ENCODE peak calls at places on chromosomes 1 and 21, in four cellular contexts. Q is IMR-90, K is PC-3, Z is endodermal cell. C is an unnamed sample.

GRCh38 chr1:82401116-82401515 is 600.4 kb downstream of the ADGRL2 start:
- DNase-seq in K (no peak), Q (no peak), Z (no peak), C (no peak)

GRCh38 chr1:29179641-29180184 is 2.0 kb downstream of the SRSF4 start:
- DNase-seq in K (no peak), Z (peak), Q (no peak), C (no peak)

GRCh38 chr1:245232936-245233335 is 78.2 kb downstream of the KIF26B start:
- DNase-seq in Z (peak), K (no peak), Q (no peak), C (no peak)

GRCh38 chr1:222043444-222044292 is 301.8 kb upstream of the DUSP10 start:
- DNase-seq in K (peak), Z (no peak), Q (peak), C (no peak)

GRCh38 chr1:232856556-232856955 is 51.3 kb downstream of the MAP10 start:
- DNase-seq in K (no peak), Z (no peak), Q (peak), C (no peak)

GRCh38 chr21:32753818-32754610 is 17.5 kb downstream of the PAXBP1 start:
- DNase-seq in Q (no peak), K (peak), Z (no peak), C (no peak)

GRCh38 chr21:34974162-34974981 is 74.7 kb downstream of the RUNX1 start:
- DNase-seq in K (no peak), Q (peak), Z (no peak), C (peak)

GRCh38 chr1:30085814-30086770 is 637.3 kb downstream of the MATN1 start:
- DNase-seq in Z (peak), Q (peak), K (peak), C (peak)

GRCh38 chr1:89953929-89954328 is 41.0 kb upstream of the ZNF326 start:
- DNase-seq in Q (no peak), K (peak), Z (no peak), C (no peak)

GRCh38 chr1:79105499-79105898 is 99.0 kb upstream of the ADGRL4 start:
- DNase-seq in K (no peak), Q (peak), Z (no peak), C (no peak)

GRCh38 chr1:5651964-5652751 is 340.1 kb downstream of the NPHP4 start:
- DNase-seq in Q (no peak), Z (peak), K (no peak), C (no peak)

GRCh38 chr1:147740391-147740790 is 20.0 kb downstream of the GJA5 start:
- DNase-seq in Z (no peak), K (no peak), Q (no peak), C (no peak)

GRCh38 chr1:110554871-110555801 is 36.2 kb upstream of the KCNA10 start:
- DNase-seq in Q (peak), K (no peak), Z (peak), C (no peak)

GRCh38 chr21:35381743-35382310 is 332.7 kb upstream of the RUNX1 start:
- DNase-seq in Z (no peak), Q (no peak), K (no peak), C (no peak)

GRCh38 chr1:25484096-25484495 is 53.4 kb downstream of the MACO1 start:
- DNase-seq in K (no peak), Q (no peak), Z (no peak), C (no peak)

GRCh38 chr1:96918406-96918805 is 196.8 kb downstream of the PTBP2 start:
- DNase-seq in Z (no peak), K (no peak), Q (peak), C (no peak)

GRCh38 chr1:183267646-183268431 is 81.8 kb downstream of the LAMC2 start:
- DNase-seq in Z (peak), K (peak), Q (peak), C (no peak)

GRCh38 chr1:8962812-8963669 is 17.4 kb downstream of the CA6 start:
- DNase-seq in Q (no peak), K (peak), Z (peak), C (peak)

GRCh38 chr21:41847066-41847804 is 31.9 kb downstream of the PRDM15 start:
- DNase-seq in K (no peak), Q (peak), Z (peak), C (no peak)

GRCh38 chr1:94143809-94144176 is 22.8 kb upstream of the ABCA4 start:
- DNase-seq in Q (no peak), Z (no peak), K (no peak), C (no peak)

GRCh38 chr1:81073580-81073979 is 727.2 kb upstream of the ADGRL2 start:
- DNase-seq in K (no peak), Q (no peak), Z (no peak), C (no peak)

GRCh38 chr1:160414836-160415235 is 14.5 kb downstream of the VANGL2 start:
- DNase-seq in K (no peak), Q (no peak), Z (no peak), C (no peak)

GRCh38 chr1:111515291-111516007 is 12.0 kb upstream of the ADORA3 start:
- DNase-seq in Q (peak), Z (no peak), K (no peak), C (no peak)

GRCh38 chr21:15604424-15604823 is 125.4 kb upstream of the USP25 start:
- DNase-seq in Q (peak), K (peak), Z (no peak), C (no peak)

GRCh38 chr21:34640858-34641257 is 25.9 kb upstream of the RCAN1 start:
- DNase-seq in K (peak), Q (peak), Z (no peak), C (no peak)

GRCh38 chr1:193558491-193559028 is 372.1 kb upstream of the B3GALT2 start:
- DNase-seq in Q (peak), K (peak), Z (no peak), C (no peak)

GRCh38 chr1:108663074-108663473 is 2.2 kb upstream of the HENMT1 start:
- DNase-seq in K (no peak), Q (no peak), Z (no peak), C (no peak)

DNA sequence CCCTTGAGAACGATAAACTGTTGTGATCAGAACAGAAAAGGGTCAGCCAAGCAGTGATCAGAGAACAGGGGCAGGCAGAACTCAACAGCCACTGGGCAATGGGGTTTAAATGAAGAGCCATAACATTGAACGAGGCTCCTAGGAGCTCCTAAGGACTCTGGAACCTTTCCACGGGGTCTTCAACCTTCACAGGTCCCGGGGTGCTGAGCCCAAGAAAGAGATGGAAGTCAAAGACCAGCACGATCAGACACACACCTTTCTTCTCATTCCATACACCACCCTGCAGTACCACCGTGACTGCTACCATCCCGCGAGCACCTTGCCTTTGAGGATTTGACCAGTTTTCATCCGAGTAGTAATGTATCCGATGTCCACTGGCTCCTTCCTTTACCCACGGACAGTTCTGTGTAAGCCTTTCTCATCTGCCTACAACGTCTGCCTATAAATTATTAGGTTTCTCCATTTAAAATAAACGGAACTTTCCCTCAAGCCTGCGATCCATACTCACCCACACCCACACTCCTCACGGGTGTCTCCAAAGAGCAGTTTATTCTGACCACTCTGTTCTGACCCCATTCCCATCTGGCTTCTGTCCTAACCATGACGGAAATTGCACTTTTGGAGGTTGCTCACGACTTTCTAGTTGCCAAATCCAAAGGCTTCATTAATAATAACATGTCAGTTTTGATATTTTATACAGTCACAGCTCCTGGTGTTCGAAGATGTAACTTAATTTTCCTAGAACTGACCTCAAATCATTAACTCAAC is 16.8 kb upstream of the HHAT start:
- DNase-seq in Q (no peak), Z (no peak), K (no peak), C (no peak)
- H3K9ac ChIP-seq in Q (no peak), Z (peak), K (no peak), C (no peak)

GRCh38 chr1:247378334-247379073 is 37.5 kb upstream of the NLRP3 start:
- DNase-seq in Z (no peak), K (no peak), Q (no peak), C (no peak)

GRCh38 chr1:247371801-247372259 is 40.2 kb upstream of the ZNF496 start:
- DNase-seq in Z (no peak), Q (no peak), K (no peak), C (no peak)

GRCh38 chr1:247373721-247374141 is 42.1 kb upstream of the ZNF496 start:
- DNase-seq in Q (peak), Z (peak), K (no peak), C (peak)

GRCh38 chr1:247376659-247377058 is 39.3 kb upstream of the NLRP3 start:
- DNase-seq in K (no peak), Z (peak), Q (no peak), C (no peak)

GRCh38 chr1:247375747-247376146 is 40.2 kb upstream of the NLRP3 start:
- DNase-seq in Q (no peak), K (no peak), Z (no peak), C (no peak)
- H3K9ac ChIP-seq in Q (no peak), K (no peak), Z (no peak), C (no peak)

DNA sequence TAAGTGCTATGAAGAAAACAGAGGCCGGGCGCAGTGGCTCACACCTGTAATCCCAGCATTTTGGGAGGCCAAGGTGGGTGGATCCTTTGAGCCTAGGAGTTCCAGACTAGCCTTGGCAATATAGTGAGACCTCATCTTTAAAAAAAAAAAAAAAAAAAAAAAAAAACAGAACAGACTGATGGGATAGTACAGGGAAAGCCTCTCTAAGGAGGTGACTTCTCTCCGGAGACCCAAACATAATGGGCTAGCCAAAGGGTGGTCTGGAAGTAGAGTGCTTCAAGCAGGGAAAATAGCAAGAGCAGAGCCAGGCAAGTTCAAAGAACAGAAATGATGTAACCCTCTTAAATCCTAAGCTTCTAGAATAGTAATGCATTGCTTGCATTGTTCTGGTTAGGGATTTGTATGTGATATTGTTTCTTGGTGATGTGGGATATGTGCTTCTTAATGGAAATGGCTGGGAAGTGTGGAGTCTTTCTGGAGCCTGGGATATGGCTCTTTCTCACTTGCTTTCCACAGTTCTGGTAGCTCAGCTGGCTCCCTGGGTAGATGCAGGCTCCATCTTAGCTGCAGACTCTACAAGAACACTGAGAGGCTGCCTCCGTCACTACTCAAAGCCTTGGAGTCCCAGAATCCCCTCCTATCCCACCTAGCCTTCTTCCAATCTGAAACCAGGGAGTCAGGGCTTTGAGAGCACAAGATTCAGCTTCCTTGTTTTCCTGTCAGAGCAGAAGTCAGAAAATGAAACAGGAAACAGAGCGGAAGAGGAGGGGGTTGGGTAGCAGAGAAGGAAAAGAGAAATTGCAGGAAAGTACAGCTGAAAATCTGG is 1.9 kb upstream of the PIGV start:
- DNase-seq in Q (peak), K (no peak), Z (no peak), C (peak)
- H3K9ac ChIP-seq in Q (peak), K (no peak), Z (peak), C (peak)

DNA sequence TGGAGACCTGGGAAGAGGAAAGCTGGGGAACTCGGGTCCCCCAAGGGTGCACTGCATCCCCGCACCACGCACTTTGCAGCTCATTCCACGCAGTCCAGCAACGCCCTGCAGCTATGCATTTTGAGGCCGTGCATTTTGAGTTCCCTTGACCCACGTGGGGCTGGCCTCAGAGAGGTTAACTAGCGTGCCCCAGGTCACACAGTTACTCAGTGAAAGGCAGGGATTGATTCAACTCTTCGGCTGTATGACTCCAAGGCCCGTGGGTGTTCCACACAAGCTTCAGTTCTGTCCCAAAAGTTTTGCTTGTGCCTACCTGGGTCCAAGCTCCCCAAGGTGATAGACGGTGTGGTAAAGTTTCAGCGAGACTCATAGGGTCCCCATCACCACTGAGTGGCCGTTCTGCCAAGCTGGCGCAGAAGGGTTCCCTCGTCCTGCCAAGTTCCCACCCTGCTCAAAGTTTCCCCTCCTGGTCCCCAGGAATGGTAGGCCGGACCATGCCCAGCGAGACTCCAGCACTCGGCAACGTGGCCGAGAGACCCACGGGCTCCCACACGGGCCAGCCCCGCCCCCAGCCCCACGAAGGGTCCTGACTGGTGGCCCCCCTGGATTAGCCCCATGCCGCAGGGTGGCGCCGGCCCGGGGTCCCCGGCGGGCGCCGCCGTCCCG is 611 bp downstream of the HSPG2 start:
- DNase-seq in Z (peak), Q (no peak), K (peak), C (no peak)
- H3K9ac ChIP-seq in Z (peak), Q (peak), K (peak), C (no peak)

DNA sequence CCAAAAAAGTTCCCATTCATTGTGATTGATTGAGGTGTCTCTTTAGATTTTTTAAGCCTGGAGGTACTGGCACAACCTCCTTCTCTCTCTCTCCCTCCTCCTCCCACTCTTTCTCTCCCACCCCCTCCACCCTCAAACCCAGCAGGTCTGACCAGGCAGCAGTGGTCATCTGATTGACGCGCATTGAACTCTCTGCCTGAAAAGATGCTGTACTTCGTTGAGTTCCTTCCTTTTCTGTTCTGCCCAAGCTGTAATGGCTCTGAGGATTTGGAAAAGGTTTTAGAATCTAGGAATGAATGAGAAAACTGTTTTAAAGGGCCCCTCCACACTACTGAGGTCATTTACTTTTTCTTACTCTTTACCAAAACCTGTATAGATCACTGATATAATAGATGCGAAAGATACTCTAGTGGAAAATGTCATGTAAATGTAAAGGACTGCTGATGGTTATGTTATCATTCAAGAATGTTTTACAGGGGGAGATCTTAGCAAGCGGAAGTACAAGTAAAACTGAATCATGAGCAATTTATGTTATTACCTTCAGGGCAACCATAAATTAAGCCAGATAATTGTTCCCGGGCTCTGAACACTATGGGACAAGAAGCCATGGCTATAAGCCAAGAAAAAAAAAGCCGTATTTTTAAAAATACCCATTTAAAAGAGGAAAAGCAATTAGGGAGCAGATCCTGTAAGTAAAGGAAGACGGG is 25.2 kb upstream of the DYRK1A start:
- DNase-seq in Q (peak), Z (no peak), K (peak), C (no peak)
- H3K9ac ChIP-seq in Q (no peak), Z (no peak), K (peak), C (no peak)